ENCODE peak calls at places on chromosomes 6 and 20, in eight cellular contexts. One of them, this sample, is unnamed.
A peak's percentile ranks its signal among the peaks of the same experiment; 100 is the strongest.

GRCh38 chr20:34978092-34978744 is 22.6 kb downstream of the MYH7B start:
- DNase-seq in A549: no peak
- DNase-seq in endothelial cell of umbilical vein: no peak
- DNase-seq in GM12878: no peak
- DNase-seq in stomach: no peak
- DNase-seq in substantia nigra: no peak
- DNase-seq in esophagus squamous epithelium: no peak
- DNase-seq in ovary: no peak
- DNase-seq in this sample: no peak

GRCh38 chr6:111985202-111985731 is 68.6 kb upstream of the CCN6 start:
- DNase-seq in ovary: no peak
- DNase-seq in esophagus squamous epithelium: no peak
- DNase-seq in GM12878: no peak
- DNase-seq in stomach: no peak
- DNase-seq in endothelial cell of umbilical vein: peak; percentile 58
- DNase-seq in A549: no peak
- DNase-seq in substantia nigra: no peak
- DNase-seq in this sample: peak; percentile 96

GRCh38 chr6:112618796-112619195 is 271.7 kb downstream of the RFPL4B start:
- DNase-seq in A549: no peak
- DNase-seq in substantia nigra: no peak
- DNase-seq in stomach: no peak
- DNase-seq in esophagus squamous epithelium: no peak
- DNase-seq in ovary: no peak
- DNase-seq in endothelial cell of umbilical vein: peak; percentile 63
- DNase-seq in GM12878: no peak
- DNase-seq in this sample: no peak

GRCh38 chr6:95117236-95117635 is 460.1 kb upstream of the MANEA start:
- DNase-seq in stomach: no peak
- DNase-seq in esophagus squamous epithelium: no peak
- DNase-seq in endothelial cell of umbilical vein: no peak
- DNase-seq in GM12878: no peak
- DNase-seq in ovary: no peak
- DNase-seq in A549: no peak
- DNase-seq in substantia nigra: no peak
- DNase-seq in this sample: peak; percentile 20

GRCh38 chr6:126388235-126388634 is 48.3 kb downstream of the CENPW start:
- DNase-seq in substantia nigra: no peak
- DNase-seq in endothelial cell of umbilical vein: no peak
- DNase-seq in stomach: no peak
- DNase-seq in GM12878: no peak
- DNase-seq in ovary: no peak
- DNase-seq in A549: no peak
- DNase-seq in esophagus squamous epithelium: no peak
- DNase-seq in this sample: no peak

GRCh38 chr20:54221383-54221782 is 13.5 kb downstream of the PFDN4 start:
- DNase-seq in esophagus squamous epithelium: no peak
- DNase-seq in GM12878: no peak
- DNase-seq in endothelial cell of umbilical vein: no peak
- DNase-seq in A549: no peak
- DNase-seq in stomach: no peak
- DNase-seq in ovary: no peak
- DNase-seq in substantia nigra: no peak
- DNase-seq in this sample: no peak

GRCh38 chr6:30752164-30752927 is 8.0 kb upstream of the IER3 start:
- DNase-seq in stomach: peak; percentile 83
- DNase-seq in ovary: peak; percentile 89
- DNase-seq in A549: peak; percentile 98
- DNase-seq in substantia nigra: peak; percentile 33
- DNase-seq in GM12878: no peak
- DNase-seq in endothelial cell of umbilical vein: peak; percentile 99
- DNase-seq in esophagus squamous epithelium: peak; percentile 50
- DNase-seq in this sample: peak; percentile 99

GRCh38 chr20:63592661-63593060 is 18.6 kb upstream of the HELZ2 start:
- DNase-seq in GM12878: no peak
- DNase-seq in substantia nigra: no peak
- DNase-seq in esophagus squamous epithelium: no peak
- DNase-seq in stomach: no peak
- DNase-seq in A549: no peak
- DNase-seq in ovary: no peak
- DNase-seq in endothelial cell of umbilical vein: no peak
- DNase-seq in this sample: no peak

GRCh38 chr6:1574895-1575212 is 34.9 kb upstream of the FOXC1 start:
- DNase-seq in endothelial cell of umbilical vein: no peak
- DNase-seq in stomach: no peak
- DNase-seq in ovary: no peak
- DNase-seq in A549: no peak
- DNase-seq in substantia nigra: no peak
- DNase-seq in GM12878: no peak
- DNase-seq in esophagus squamous epithelium: no peak
- DNase-seq in this sample: no peak

GRCh38 chr20:4484431-4485057 is 237.2 kb upstream of the PRND start:
- DNase-seq in A549: no peak
- DNase-seq in stomach: no peak
- DNase-seq in substantia nigra: no peak
- DNase-seq in esophagus squamous epithelium: no peak
- DNase-seq in endothelial cell of umbilical vein: no peak
- DNase-seq in GM12878: no peak
- DNase-seq in ovary: no peak
- DNase-seq in this sample: no peak

GRCh38 chr6:166167258-166167731 is 356 bp downstream of the TBXT start:
- DNase-seq in stomach: no peak
- DNase-seq in endothelial cell of umbilical vein: no peak
- DNase-seq in A549: no peak
- DNase-seq in esophagus squamous epithelium: no peak
- DNase-seq in ovary: no peak
- DNase-seq in substantia nigra: no peak
- DNase-seq in GM12878: no peak
- DNase-seq in this sample: no peak

GRCh38 chr6:21022343-21023107 is 488.3 kb downstream of the CDKAL1 start:
- DNase-seq in substantia nigra: no peak
- DNase-seq in esophagus squamous epithelium: no peak
- DNase-seq in endothelial cell of umbilical vein: peak; percentile 92
- DNase-seq in ovary: no peak
- DNase-seq in stomach: peak; percentile 78
- DNase-seq in A549: no peak
- DNase-seq in GM12878: peak; percentile 90
- DNase-seq in this sample: peak; percentile 99

GRCh38 chr6:33672808-33673207 is 38.7 kb downstream of the UQCC2 start:
- DNase-seq in ovary: peak; percentile 62
- DNase-seq in esophagus squamous epithelium: no peak
- DNase-seq in endothelial cell of umbilical vein: peak; percentile 92
- DNase-seq in GM12878: no peak
- DNase-seq in stomach: no peak
- DNase-seq in A549: peak; percentile 85
- DNase-seq in substantia nigra: no peak
- DNase-seq in this sample: peak; percentile 36
- H3K27ac ChIP-seq in ovary: no peak overlapping the region
- H3K27ac ChIP-seq in esophagus squamous epithelium: no peak overlapping the region
- H3K27ac ChIP-seq in endothelial cell of umbilical vein: peak overlapping the region; percentile 13
- H3K27ac ChIP-seq in GM12878: no peak overlapping the region
- H3K27ac ChIP-seq in stomach: no peak overlapping the region
- H3K27ac ChIP-seq in A549: peak overlapping the region; percentile 73
- H3K27ac ChIP-seq in substantia nigra: no peak overlapping the region
- H3K27ac ChIP-seq in this sample: peak overlapping the region; percentile 73

DNA sequence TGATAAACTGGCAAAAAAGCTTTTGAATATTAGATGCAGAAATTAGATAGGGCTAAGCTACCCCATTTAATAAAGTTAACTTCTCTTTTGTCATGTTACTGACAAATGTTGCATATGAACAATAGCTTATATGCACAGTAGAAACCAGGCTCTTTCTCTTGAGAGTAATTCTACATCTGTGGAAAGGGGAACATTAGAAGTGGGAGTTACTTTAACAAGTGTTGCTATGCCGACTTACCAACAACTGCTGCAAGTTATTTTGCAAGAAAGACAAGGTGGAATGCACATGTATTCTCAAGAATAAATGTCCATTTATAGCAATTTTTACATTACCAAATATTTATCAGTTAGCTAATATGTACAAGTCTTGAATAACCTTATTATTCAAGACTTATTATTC is 38.2 kb downstream of the ADGRG6 start:
- DNase-seq in ovary: no peak
- DNase-seq in esophagus squamous epithelium: no peak
- DNase-seq in endothelial cell of umbilical vein: no peak
- DNase-seq in GM12878: no peak
- DNase-seq in stomach: no peak
- DNase-seq in A549: no peak
- DNase-seq in substantia nigra: no peak
- DNase-seq in this sample: no peak
- H3K27ac ChIP-seq in ovary: no peak overlapping the region
- H3K27ac ChIP-seq in esophagus squamous epithelium: no peak overlapping the region
- H3K27ac ChIP-seq in endothelial cell of umbilical vein: no peak overlapping the region
- H3K27ac ChIP-seq in GM12878: no peak overlapping the region
- H3K27ac ChIP-seq in stomach: no peak overlapping the region
- H3K27ac ChIP-seq in A549: no peak overlapping the region
- H3K27ac ChIP-seq in substantia nigra: no peak overlapping the region
- H3K27ac ChIP-seq in this sample: no peak overlapping the region

GRCh38 chr6:69791065-69791471 is 5.7 kb downstream of the LMBRD1 start:
- DNase-seq in stomach: no peak
- DNase-seq in ovary: no peak
- DNase-seq in endothelial cell of umbilical vein: no peak
- DNase-seq in substantia nigra: no peak
- DNase-seq in esophagus squamous epithelium: no peak
- DNase-seq in A549: no peak
- DNase-seq in GM12878: no peak
- DNase-seq in this sample: no peak
- H3K27ac ChIP-seq in stomach: peak overlapping the region; percentile 60
- H3K27ac ChIP-seq in ovary: no peak overlapping the region
- H3K27ac ChIP-seq in endothelial cell of umbilical vein: no peak overlapping the region
- H3K27ac ChIP-seq in substantia nigra: no peak overlapping the region
- H3K27ac ChIP-seq in esophagus squamous epithelium: peak overlapping the region; percentile 0
- H3K27ac ChIP-seq in A549: no peak overlapping the region
- H3K27ac ChIP-seq in GM12878: peak overlapping the region; percentile 46
- H3K27ac ChIP-seq in this sample: peak overlapping the region; percentile 6

GRCh38 chr6:127420558-127420957 is 38.6 kb downstream of the KIAA0408 start:
- DNase-seq in ovary: no peak
- DNase-seq in endothelial cell of umbilical vein: peak; percentile 96
- DNase-seq in GM12878: peak; percentile 74
- DNase-seq in A549: peak; percentile 84
- DNase-seq in esophagus squamous epithelium: peak; percentile 27
- DNase-seq in substantia nigra: no peak
- DNase-seq in stomach: peak; percentile 63
- DNase-seq in this sample: peak; percentile 66
- H3K27ac ChIP-seq in ovary: no peak overlapping the region
- H3K27ac ChIP-seq in endothelial cell of umbilical vein: peak overlapping the region; percentile 83
- H3K27ac ChIP-seq in GM12878: no peak overlapping the region
- H3K27ac ChIP-seq in A549: peak overlapping the region; percentile 36
- H3K27ac ChIP-seq in esophagus squamous epithelium: no peak overlapping the region
- H3K27ac ChIP-seq in substantia nigra: no peak overlapping the region
- H3K27ac ChIP-seq in stomach: no peak overlapping the region
- H3K27ac ChIP-seq in this sample: peak overlapping the region; percentile 43

DNA sequence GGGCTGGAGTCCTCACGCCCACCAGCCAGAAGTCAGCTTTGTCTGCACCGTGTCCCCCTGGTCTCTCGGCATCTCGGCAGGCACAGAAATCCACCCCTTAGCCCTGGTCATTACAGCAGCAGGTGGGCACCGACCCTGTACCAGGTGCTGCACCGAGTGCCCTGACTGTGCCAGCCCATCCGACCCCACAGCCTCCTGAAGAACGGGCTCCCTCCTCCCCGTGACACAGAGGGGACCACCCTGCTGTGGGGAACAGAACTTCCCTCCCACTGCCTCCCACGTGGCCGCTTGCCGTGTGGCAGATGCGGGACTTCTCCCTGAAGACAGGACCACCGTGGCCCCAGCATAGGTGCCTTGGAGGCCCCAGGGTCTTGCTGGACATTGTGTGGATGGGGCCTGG is 161.2 kb downstream of the TAF4 start:
- DNase-seq in stomach: no peak
- DNase-seq in A549: no peak
- DNase-seq in esophagus squamous epithelium: no peak
- DNase-seq in substantia nigra: no peak
- DNase-seq in endothelial cell of umbilical vein: no peak
- DNase-seq in ovary: no peak
- DNase-seq in GM12878: no peak
- DNase-seq in this sample: no peak
- H3K27ac ChIP-seq in stomach: no peak overlapping the region
- H3K27ac ChIP-seq in A549: no peak overlapping the region
- H3K27ac ChIP-seq in esophagus squamous epithelium: no peak overlapping the region
- H3K27ac ChIP-seq in substantia nigra: no peak overlapping the region
- H3K27ac ChIP-seq in endothelial cell of umbilical vein: no peak overlapping the region
- H3K27ac ChIP-seq in ovary: no peak overlapping the region
- H3K27ac ChIP-seq in GM12878: no peak overlapping the region
- H3K27ac ChIP-seq in this sample: no peak overlapping the region

DNA sequence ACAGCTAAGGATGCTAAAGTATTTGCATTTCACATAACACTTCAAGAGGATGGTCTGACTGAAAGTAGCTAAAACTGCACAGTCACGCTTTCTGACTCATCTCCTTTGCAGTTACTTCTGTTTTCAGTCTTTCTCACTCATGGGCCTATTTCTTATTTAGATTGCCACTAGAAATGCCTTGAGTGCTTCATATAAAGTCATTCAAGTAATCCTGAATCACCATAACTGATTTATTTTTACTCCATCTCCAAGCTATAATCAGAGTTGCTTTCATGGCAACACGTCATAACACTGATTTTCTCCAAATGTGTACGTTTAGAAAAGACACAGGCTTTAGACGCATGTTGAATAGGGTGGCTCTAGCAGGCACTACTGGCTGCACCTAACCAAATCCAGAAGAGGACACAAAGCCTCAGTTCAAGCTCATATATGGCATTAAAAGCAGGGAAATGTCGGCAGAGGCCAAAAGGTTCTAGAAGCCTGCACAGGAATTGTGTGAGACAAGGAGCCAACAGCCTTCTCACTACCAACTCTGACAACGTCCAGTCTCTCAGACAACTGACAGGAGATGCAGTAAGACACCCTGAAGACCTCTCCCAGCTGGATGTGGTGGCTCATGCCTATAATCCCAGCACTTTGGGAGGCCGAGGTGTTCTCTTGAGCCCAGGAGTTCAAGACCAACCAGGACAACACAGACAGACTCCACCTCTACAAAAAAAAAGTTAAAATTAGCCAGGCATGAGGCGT is 64.1 kb upstream of the BEND6 start:
- DNase-seq in substantia nigra: no peak
- DNase-seq in GM12878: peak; percentile 92
- DNase-seq in stomach: no peak
- DNase-seq in esophagus squamous epithelium: no peak
- DNase-seq in endothelial cell of umbilical vein: peak; percentile 71
- DNase-seq in A549: peak; percentile 80
- DNase-seq in ovary: no peak
- DNase-seq in this sample: no peak
- H3K27ac ChIP-seq in substantia nigra: no peak overlapping the region
- H3K27ac ChIP-seq in GM12878: peak overlapping the region; percentile 95
- H3K27ac ChIP-seq in stomach: no peak overlapping the region
- H3K27ac ChIP-seq in esophagus squamous epithelium: no peak overlapping the region
- H3K27ac ChIP-seq in endothelial cell of umbilical vein: peak overlapping the region; percentile 65
- H3K27ac ChIP-seq in A549: peak overlapping the region; percentile 98
- H3K27ac ChIP-seq in ovary: no peak overlapping the region
- H3K27ac ChIP-seq in this sample: peak overlapping the region; percentile 31